ENCODE peak calls at places on chromosomes 2 and 18, in eight cellular contexts. Y is RWPE1; P is CD8-positive, alpha-beta T cell; F is HFFc6; O is prostate gland; J is heart left ventricle; Q is PC-3; N is breast epithelium. C is an unnamed sample.

GRCh38 chr18:40066368-40066767 is 1888.7 kb upstream of the PIK3C3 start:
- DNase-seq in J (no peak), Q (no peak), P (no peak), N (no peak), F (no peak), Y (no peak), O (no peak), C (no peak)

GRCh38 chr2:123513351-123513750 is 511.7 kb upstream of the CNTNAP5 start:
- DNase-seq in Q (peak), N (no peak), F (no peak), O (no peak), J (no peak), Y (no peak), P (no peak), C (no peak)

GRCh38 chr2:169755083-169755870 is 21.6 kb downstream of the KLHL23 start:
- DNase-seq in F (no peak), P (no peak), Y (no peak), N (no peak), J (no peak), O (no peak), Q (no peak), C (no peak)

GRCh38 chr2:53740170-53740569 is 27.4 kb upstream of the CHAC2 start:
- DNase-seq in F (peak), Q (peak), O (no peak), N (no peak), P (no peak), Y (no peak), J (no peak), C (no peak)

GRCh38 chr2:233495503-233496496 is 70.8 kb downstream of the USP40 start:
- DNase-seq in J (no peak), Q (no peak), Y (no peak), F (no peak), O (no peak), P (no peak), N (no peak), C (no peak)

GRCh38 chr2:45778720-45779171 is 127.3 kb downstream of the PRKCE start:
- DNase-seq in Q (peak), O (peak), Y (peak), J (peak), P (peak), N (no peak), F (peak), C (peak)

GRCh38 chr2:73935641-73936040 is 9.0 kb downstream of the DGUOK start:
- DNase-seq in F (no peak), P (no peak), Q (peak), N (no peak), O (no peak), Y (no peak), J (no peak), C (no peak)

GRCh38 chr2:128651000-128651399 is 332.3 kb upstream of the HS6ST1 start:
- DNase-seq in F (no peak), N (no peak), Q (no peak), Y (no peak), O (no peak), P (no peak), J (no peak), C (no peak)

GRCh38 chr2:130355181-130355577 is 677 bp upstream of the PTPN18 start:
- DNase-seq in F (no peak), P (no peak), N (no peak), O (no peak), J (no peak), Y (no peak), Q (no peak), C (no peak)

DNA sequence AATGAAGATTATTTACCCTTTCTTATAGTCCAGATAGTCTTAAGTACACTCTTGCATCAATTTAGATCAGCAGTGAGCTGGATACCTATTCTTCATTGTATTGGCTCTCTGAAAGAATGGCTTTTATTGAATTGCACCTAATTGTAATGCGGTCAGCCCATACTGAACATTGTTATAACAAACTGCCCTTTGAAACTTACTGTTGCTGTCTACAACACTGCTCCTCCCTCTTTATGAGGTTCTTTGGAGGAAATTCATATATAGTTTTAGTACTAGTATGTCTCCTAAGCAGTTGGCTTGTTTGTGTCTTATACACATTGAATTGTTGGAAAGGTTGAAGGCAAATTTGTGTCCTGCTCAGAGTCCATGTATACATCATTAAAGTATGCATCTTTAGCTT is 66.5 kb upstream of the UGP2 start:
- DNase-seq in O (no peak), Q (no peak), P (no peak), J (no peak), F (no peak), Y (no peak), N (no peak), C (no peak)
- TF ChIP-seq CTCF in O (no peak), Q (no peak), P (no peak), J (no peak), F (no peak), Y (no peak), N (no peak), C (no peak)

GRCh38 chr18:78982186-78982585 is 2.6 kb downstream of the SALL3 start:
- DNase-seq in N (no peak), P (no peak), Y (no peak), Q (no peak), O (no peak), F (no peak), J (no peak), C (no peak)

GRCh38 chr18:78981652-78981955 is 2.0 kb downstream of the SALL3 start:
- DNase-seq in Y (no peak), F (no peak), O (no peak), J (no peak), Q (no peak), P (no peak), N (no peak), C (no peak)

GRCh38 chr18:78984941-78985784 is 5.5 kb downstream of the SALL3 start:
- DNase-seq in O (no peak), Y (peak), P (no peak), N (no peak), F (no peak), J (no peak), Q (peak), C (no peak)

GRCh38 chr18:78983530-78983929 is 3.9 kb downstream of the SALL3 start:
- DNase-seq in N (no peak), Y (no peak), P (no peak), Q (no peak), O (no peak), J (no peak), F (no peak), C (no peak)

GRCh38 chr18:78986018-78986481 is 6.4 kb downstream of the SALL3 start:
- DNase-seq in O (peak), J (no peak), Y (no peak), F (no peak), Q (peak), N (no peak), P (no peak), C (no peak)
- TF ChIP-seq CTCF in O (no peak), J (peak), Y (peak), F (peak), Q (peak), N (no peak), P (no peak), C (no peak)

GRCh38 chr2:231611273-231612198 is 18.9 kb downstream of the TEX44 start:
- DNase-seq in Q (peak), N (no peak), O (no peak), P (peak), Y (peak), F (peak), J (peak), C (peak)
- TF ChIP-seq CTCF in Q (peak), N (no peak), O (no peak), P (no peak), Y (no peak), F (no peak), J (peak), C (no peak)

GRCh38 chr2:108184421-108184820 is 55.3 kb upstream of the SULT1C3 start:
- DNase-seq in N (no peak), O (no peak), Y (no peak), P (no peak), Q (peak), F (peak), J (no peak), C (no peak)

DNA sequence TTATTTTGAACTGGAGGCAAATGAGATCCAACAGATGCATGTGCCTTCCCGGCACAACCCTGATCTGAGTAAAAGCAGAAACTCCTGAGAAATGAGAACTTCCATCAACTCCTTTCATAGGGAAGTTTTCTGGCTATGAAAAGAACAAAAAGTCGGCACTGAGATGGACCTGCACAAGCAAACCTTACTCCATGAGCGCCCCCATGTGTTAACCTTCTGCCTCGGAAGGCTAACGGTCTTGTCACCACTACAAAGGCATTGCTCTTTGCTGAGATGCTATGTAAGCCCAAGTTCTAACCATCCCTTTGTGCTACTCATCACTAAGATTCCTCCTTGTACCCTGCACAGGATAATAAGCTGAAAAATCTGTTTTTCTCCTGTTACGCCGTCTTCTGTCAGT is 57.3 kb upstream of the SULT1C3 start:
- DNase-seq in P (no peak), J (no peak), O (no peak), Q (peak), Y (no peak), F (peak), N (no peak), C (no peak)
- TF ChIP-seq CTCF in P (no peak), J (no peak), O (no peak), Q (peak), Y (no peak), F (peak), N (no peak), C (no peak)

GRCh38 chr2:218985325-218986091 is 524 bp upstream of the FEV start:
- DNase-seq in Q (no peak), N (no peak), J (no peak), P (no peak), Y (no peak), O (no peak), F (no peak), C (no peak)
- TF ChIP-seq CTCF in Q (no peak), N (no peak), J (no peak), P (no peak), Y (no peak), O (no peak), F (no peak), C (no peak)

GRCh38 chr18:25310045-25310444 is 41.9 kb downstream of the ZNF521 start:
- DNase-seq in P (no peak), Y (no peak), N (no peak), Q (peak), F (peak), O (no peak), J (no peak), C (no peak)
- TF ChIP-seq CTCF in P (no peak), Y (no peak), N (no peak), Q (peak), F (peak), O (no peak), J (peak), C (no peak)